ENCODE peak calls at places on chromosomes 1 and 21, in seven cellular contexts. One of them, this sample, is unnamed.

GRCh38 chr1:29754608-29755375 is 518.5 kb downstream of the PTPRU start:
- DNase-seq in fibroblast of the aortic adventitia: no peak
- DNase-seq in IMR-90: no peak
- DNase-seq in fibroblast of lung: no peak
- DNase-seq in right atrium auricular region: peak; percentile 53
- DNase-seq in A549: no peak
- DNase-seq in WTC11: no peak
- DNase-seq in this sample: no peak

GRCh38 chr1:87953109-87953508 is 624.4 kb downstream of the LMO4 start:
- DNase-seq in fibroblast of the aortic adventitia: peak; percentile 67
- DNase-seq in WTC11: no peak
- DNase-seq in fibroblast of lung: no peak
- DNase-seq in right atrium auricular region: no peak
- DNase-seq in IMR-90: no peak
- DNase-seq in A549: no peak
- DNase-seq in this sample: no peak

GRCh38 chr1:42533101-42533863 is 70.2 kb downstream of the CCDC30 start:
- DNase-seq in WTC11: no peak
- DNase-seq in A549: no peak
- DNase-seq in fibroblast of lung: peak; percentile 9
- DNase-seq in fibroblast of the aortic adventitia: peak; percentile 31
- DNase-seq in IMR-90: peak; percentile 28
- DNase-seq in right atrium auricular region: no peak
- DNase-seq in this sample: no peak

GRCh38 chr1:226867461-226868054 is 2.9 kb upstream of the PSEN2 start:
- DNase-seq in right atrium auricular region: no peak
- DNase-seq in fibroblast of lung: no peak
- DNase-seq in IMR-90: no peak
- DNase-seq in A549: no peak
- DNase-seq in WTC11: no peak
- DNase-seq in fibroblast of the aortic adventitia: no peak
- DNase-seq in this sample: no peak

GRCh38 chr1:172917972-172918371 is 132.8 kb downstream of the TNFSF18 start:
- DNase-seq in IMR-90: peak; percentile 98
- DNase-seq in A549: peak; percentile 84
- DNase-seq in fibroblast of lung: peak; percentile 94
- DNase-seq in WTC11: no peak
- DNase-seq in right atrium auricular region: no peak
- DNase-seq in fibroblast of the aortic adventitia: peak; percentile 96
- DNase-seq in this sample: peak; percentile 94

GRCh38 chr1:230172016-230172356 is 104.9 kb downstream of the GALNT2 start:
- DNase-seq in right atrium auricular region: peak; percentile 40
- DNase-seq in IMR-90: no peak
- DNase-seq in fibroblast of lung: no peak
- DNase-seq in fibroblast of the aortic adventitia: no peak
- DNase-seq in WTC11: no peak
- DNase-seq in A549: no peak
- DNase-seq in this sample: no peak

GRCh38 chr21:46245213-46245915 is 16.8 kb upstream of the LSS start:
- DNase-seq in right atrium auricular region: no peak
- DNase-seq in WTC11: no peak
- DNase-seq in fibroblast of lung: no peak
- DNase-seq in IMR-90: no peak
- DNase-seq in fibroblast of the aortic adventitia: no peak
- DNase-seq in A549: no peak
- DNase-seq in this sample: no peak

GRCh38 chr1:46003315-46003714 is 129.1 kb downstream of the PIK3R3 start:
- DNase-seq in A549: no peak
- DNase-seq in right atrium auricular region: no peak
- DNase-seq in WTC11: no peak
- DNase-seq in fibroblast of the aortic adventitia: no peak
- DNase-seq in fibroblast of lung: no peak
- DNase-seq in IMR-90: no peak
- DNase-seq in this sample: no peak

GRCh38 chr1:208233546-208233945 is 10.6 kb downstream of the PLXNA2 start:
- DNase-seq in right atrium auricular region: no peak
- DNase-seq in IMR-90: no peak
- DNase-seq in fibroblast of the aortic adventitia: no peak
- DNase-seq in fibroblast of lung: peak; percentile 53
- DNase-seq in WTC11: peak; percentile 69
- DNase-seq in A549: no peak
- DNase-seq in this sample: no peak

GRCh38 chr1:168301664-168302320 is 21.1 kb downstream of the TBX19 start:
- DNase-seq in WTC11: no peak
- DNase-seq in fibroblast of lung: peak; percentile 14
- DNase-seq in A549: peak; percentile 92
- DNase-seq in right atrium auricular region: no peak
- DNase-seq in fibroblast of the aortic adventitia: peak; percentile 80
- DNase-seq in IMR-90: peak; percentile 61
- DNase-seq in this sample: peak; percentile 98

GRCh38 chr1:91569411-91570104 is 68.9 kb downstream of the CDC7 start:
- DNase-seq in IMR-90: peak; percentile 93
- DNase-seq in A549: peak; percentile 46
- DNase-seq in right atrium auricular region: peak; percentile 97
- DNase-seq in fibroblast of lung: peak; percentile 94
- DNase-seq in fibroblast of the aortic adventitia: peak; percentile 98
- DNase-seq in WTC11: no peak
- DNase-seq in this sample: peak; percentile 92

GRCh38 chr1:83694449-83694848 is 304.5 kb downstream of the TTLL7 start:
- DNase-seq in WTC11: no peak
- DNase-seq in IMR-90: no peak
- DNase-seq in fibroblast of the aortic adventitia: no peak
- DNase-seq in right atrium auricular region: no peak
- DNase-seq in A549: no peak
- DNase-seq in fibroblast of lung: no peak
- DNase-seq in this sample: no peak

GRCh38 chr1:245715970-245716369 is 561.2 kb downstream of the KIF26B start:
- DNase-seq in A549: peak; percentile 25
- DNase-seq in fibroblast of lung: peak; percentile 74
- DNase-seq in right atrium auricular region: no peak
- DNase-seq in fibroblast of the aortic adventitia: peak; percentile 94
- DNase-seq in IMR-90: peak; percentile 85
- DNase-seq in WTC11: no peak
- DNase-seq in this sample: peak; percentile 88

GRCh38 chr1:168903237-168903830 is 174.3 kb upstream of the DPT start:
- DNase-seq in right atrium auricular region: no peak
- DNase-seq in fibroblast of the aortic adventitia: no peak
- DNase-seq in fibroblast of lung: no peak
- DNase-seq in A549: no peak
- DNase-seq in WTC11: no peak
- DNase-seq in IMR-90: no peak
- DNase-seq in this sample: no peak

GRCh38 chr1:222665964-222666363 is 46.3 kb downstream of the AIDA start:
- DNase-seq in fibroblast of lung: peak; percentile 73
- DNase-seq in A549: no peak
- DNase-seq in WTC11: no peak
- DNase-seq in right atrium auricular region: no peak
- DNase-seq in IMR-90: peak; percentile 52
- DNase-seq in fibroblast of the aortic adventitia: no peak
- DNase-seq in this sample: peak; percentile 21

GRCh38 chr21:38976900-38977299 is 171.2 kb downstream of the ETS2 start:
- DNase-seq in right atrium auricular region: no peak
- DNase-seq in A549: no peak
- DNase-seq in fibroblast of lung: no peak
- DNase-seq in WTC11: no peak
- DNase-seq in IMR-90: no peak
- DNase-seq in fibroblast of the aortic adventitia: no peak
- DNase-seq in this sample: no peak

GRCh38 chr1:26744075-26744958 is 43.4 kb upstream of the PIGV start:
- DNase-seq in WTC11: peak; percentile 62
- DNase-seq in A549: peak; percentile 44
- DNase-seq in fibroblast of lung: peak; percentile 82
- DNase-seq in fibroblast of the aortic adventitia: peak; percentile 92
- DNase-seq in right atrium auricular region: peak; percentile 83
- DNase-seq in IMR-90: peak; percentile 94
- DNase-seq in this sample: peak; percentile 89

GRCh38 chr1:201715801-201716741 is 112.9 kb upstream of the IPO9 start:
- DNase-seq in IMR-90: no peak
- DNase-seq in fibroblast of lung: no peak
- DNase-seq in fibroblast of the aortic adventitia: no peak
- DNase-seq in A549: no peak
- DNase-seq in right atrium auricular region: no peak
- DNase-seq in WTC11: no peak
- DNase-seq in this sample: no peak

GRCh38 chr1:246647113-246647512 is 77.1 kb upstream of the SCCPDH start:
- DNase-seq in fibroblast of lung: peak; percentile 73
- DNase-seq in A549: peak; percentile 40
- DNase-seq in right atrium auricular region: peak; percentile 68
- DNase-seq in fibroblast of the aortic adventitia: peak; percentile 76
- DNase-seq in WTC11: peak; percentile 79
- DNase-seq in IMR-90: peak; percentile 71
- DNase-seq in this sample: no peak

GRCh38 chr1:206455681-206456344 is 14.5 kb upstream of the IKBKE start:
- DNase-seq in WTC11: no peak
- DNase-seq in fibroblast of lung: no peak
- DNase-seq in fibroblast of the aortic adventitia: no peak
- DNase-seq in A549: no peak
- DNase-seq in IMR-90: no peak
- DNase-seq in right atrium auricular region: no peak
- DNase-seq in this sample: no peak

GRCh38 chr1:212667223-212668139 is 32.2 kb downstream of the BATF3 start:
- DNase-seq in fibroblast of lung: peak; percentile 93
- DNase-seq in right atrium auricular region: peak; percentile 78
- DNase-seq in fibroblast of the aortic adventitia: peak; percentile 94
- DNase-seq in A549: peak; percentile 92
- DNase-seq in WTC11: no peak
- DNase-seq in IMR-90: peak; percentile 97
- DNase-seq in this sample: peak; percentile 98

GRCh38 chr1:85862456-85862855 is 154.2 kb upstream of the ZNHIT6 start:
- DNase-seq in IMR-90: peak; percentile 71
- DNase-seq in fibroblast of the aortic adventitia: no peak
- DNase-seq in WTC11: no peak
- DNase-seq in fibroblast of lung: peak; percentile 79
- DNase-seq in right atrium auricular region: no peak
- DNase-seq in A549: peak; percentile 47
- DNase-seq in this sample: peak; percentile 22

DNA sequence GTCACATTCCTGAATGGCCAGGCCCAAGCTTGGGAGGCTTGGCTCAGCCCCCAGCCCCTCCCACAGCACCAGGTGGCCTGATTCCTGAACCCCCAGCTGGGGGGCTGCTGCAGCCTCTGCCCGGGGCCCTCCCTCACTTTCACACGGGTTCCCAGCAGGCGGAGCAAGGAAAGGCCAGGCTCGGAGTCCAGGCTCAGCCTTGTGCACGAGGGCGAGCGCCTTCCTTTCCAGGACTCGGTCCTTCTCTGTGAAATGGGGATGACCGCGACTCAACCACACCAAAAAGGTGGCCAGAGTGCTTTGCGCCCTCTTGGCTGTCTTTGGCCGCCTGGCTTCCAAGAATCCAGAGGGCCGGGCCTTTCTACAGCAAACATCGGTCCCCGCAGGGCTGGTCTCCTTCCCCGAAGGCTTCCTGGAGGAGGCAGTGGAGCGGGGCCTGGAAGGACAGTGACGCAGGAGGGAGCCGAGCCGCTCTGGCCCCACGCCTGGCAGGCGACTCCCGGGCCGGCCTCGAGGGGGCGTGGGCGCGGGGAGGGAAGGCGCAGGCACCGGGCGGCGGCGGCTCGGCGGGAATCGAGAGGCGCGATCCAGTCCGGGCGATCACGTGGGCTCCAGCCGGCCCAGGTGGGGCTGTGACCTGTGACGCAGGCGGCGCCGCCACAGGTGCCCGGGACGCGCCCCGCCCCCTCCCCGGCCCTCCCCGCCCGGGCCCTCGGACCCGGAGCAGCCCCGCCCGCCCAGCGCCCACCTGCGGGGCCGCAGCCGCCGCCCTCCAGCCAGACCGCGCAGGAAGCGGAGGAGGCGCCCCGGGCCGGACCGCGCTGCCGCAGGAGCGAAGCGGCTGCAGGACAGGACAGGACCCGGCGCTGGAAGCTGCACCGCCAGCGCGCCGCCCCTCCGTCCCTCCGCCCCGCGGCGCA is at the start of gene ARHGEF16:
- DNase-seq in fibroblast of the aortic adventitia: peak; percentile 11
- DNase-seq in WTC11: peak; percentile 87
- DNase-seq in right atrium auricular region: no peak
- DNase-seq in A549: peak; percentile 67
- DNase-seq in IMR-90: peak; percentile 15
- DNase-seq in fibroblast of lung: peak; percentile 12
- DNase-seq in this sample: no peak
- TF ChIP-seq CTCF in fibroblast of the aortic adventitia: peak; percentile 36
- TF ChIP-seq CTCF in WTC11: no peak
- TF ChIP-seq CTCF in right atrium auricular region: peak; percentile 63
- TF ChIP-seq CTCF in A549: peak; percentile 37
- TF ChIP-seq CTCF in IMR-90: peak; percentile 54
- TF ChIP-seq CTCF in fibroblast of lung: no peak
- TF ChIP-seq CTCF in this sample: peak; percentile 65

DNA sequence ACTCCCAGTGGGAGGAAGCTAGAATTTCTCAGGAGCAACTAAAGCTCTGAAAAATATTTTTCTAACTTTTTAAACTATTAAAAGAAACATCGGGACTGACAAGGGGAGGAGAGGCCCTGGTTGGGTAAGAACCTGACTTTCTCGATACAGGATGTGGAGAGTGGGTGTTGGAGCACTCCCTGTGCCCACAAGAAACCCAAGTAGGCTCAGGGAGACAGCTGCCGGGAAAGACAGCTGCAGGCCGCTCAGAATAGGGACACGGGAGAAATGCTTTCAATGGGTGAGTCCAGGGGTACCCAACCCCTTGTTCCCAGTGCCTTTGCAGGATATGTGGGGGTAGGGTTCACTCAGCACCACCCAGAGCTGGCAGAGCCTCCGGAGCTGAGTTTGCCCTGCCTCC is 43.6 kb downstream of the PLEKHA6 start:
- DNase-seq in right atrium auricular region: no peak
- DNase-seq in IMR-90: no peak
- DNase-seq in fibroblast of lung: no peak
- DNase-seq in A549: no peak
- DNase-seq in fibroblast of the aortic adventitia: no peak
- DNase-seq in WTC11: no peak
- DNase-seq in this sample: no peak
- TF ChIP-seq CTCF in right atrium auricular region: no peak
- TF ChIP-seq CTCF in IMR-90: no peak
- TF ChIP-seq CTCF in fibroblast of lung: no peak
- TF ChIP-seq CTCF in A549: no peak
- TF ChIP-seq CTCF in fibroblast of the aortic adventitia: no peak
- TF ChIP-seq CTCF in WTC11: no peak
- TF ChIP-seq CTCF in this sample: no peak

DNA sequence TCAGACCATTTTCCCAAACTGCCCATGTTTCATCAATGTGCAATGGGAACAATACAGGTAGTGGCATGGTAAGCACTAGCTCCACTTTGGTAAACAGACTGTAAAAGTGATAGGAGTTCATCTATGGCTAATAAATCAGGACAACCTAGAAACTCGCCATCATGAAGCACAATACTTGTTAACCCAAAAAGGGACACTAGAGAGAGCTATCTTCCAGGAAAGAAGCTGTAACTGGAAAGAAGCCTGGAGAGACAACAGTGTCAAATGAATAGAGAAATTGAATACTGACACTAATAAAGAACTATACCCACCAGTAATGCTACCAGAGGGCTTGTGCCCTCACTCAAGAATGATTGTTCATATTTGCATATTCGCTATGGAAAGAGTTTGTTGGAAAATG is 164.7 kb upstream of the RGS18 start:
- DNase-seq in WTC11: no peak
- DNase-seq in IMR-90: peak; percentile 61
- DNase-seq in right atrium auricular region: no peak
- DNase-seq in fibroblast of lung: peak; percentile 55
- DNase-seq in fibroblast of the aortic adventitia: peak; percentile 52
- DNase-seq in A549: peak; percentile 19
- DNase-seq in this sample: peak; percentile 33
- TF ChIP-seq CTCF in WTC11: no peak
- TF ChIP-seq CTCF in IMR-90: peak; percentile 62
- TF ChIP-seq CTCF in right atrium auricular region: peak; percentile 47
- TF ChIP-seq CTCF in fibroblast of lung: no peak
- TF ChIP-seq CTCF in fibroblast of the aortic adventitia: peak; percentile 44
- TF ChIP-seq CTCF in A549: peak; percentile 24
- TF ChIP-seq CTCF in this sample: peak; percentile 25

GRCh38 chr1:109649380-109649987 is 6.4 kb upstream of the GSTM4 start:
- DNase-seq in fibroblast of lung: peak; percentile 75
- DNase-seq in fibroblast of the aortic adventitia: peak; percentile 75
- DNase-seq in WTC11: no peak
- DNase-seq in right atrium auricular region: peak; percentile 26
- DNase-seq in IMR-90: peak; percentile 43
- DNase-seq in A549: peak; percentile 46
- DNase-seq in this sample: peak; percentile 55
- TF ChIP-seq CTCF in fibroblast of lung: peak; percentile 44
- TF ChIP-seq CTCF in fibroblast of the aortic adventitia: peak; percentile 58
- TF ChIP-seq CTCF in WTC11: no peak
- TF ChIP-seq CTCF in right atrium auricular region: peak; percentile 39
- TF ChIP-seq CTCF in IMR-90: peak; percentile 33
- TF ChIP-seq CTCF in A549: peak; percentile 55
- TF ChIP-seq CTCF in this sample: peak; percentile 80